ENCODE peak calls at places on chromosomes 16 and 17, in seven cellular contexts. T is breast epithelium; Q is ovary; P is CD8-positive, alpha-beta T cell; R is cardiac fibroblast; I is HAP-1; B is fibroblast of villous mesenchyme. A is an unnamed sample.

GRCh38 chr17:81102869-81103268 is 62.4 kb upstream of the PVALEF start:
- DNase-seq in T (no peak), Q (no peak), P (no peak), R (no peak), I (no peak), B (no peak), A (no peak)

GRCh38 chr17:60134396-60135159 is 15.2 kb upstream of the CA4 start:
- DNase-seq in T (peak), Q (peak), P (no peak), R (peak), I (no peak), B (peak), A (peak)

GRCh38 chr16:3383045-3383448 is 17.8 kb downstream of the ZSCAN32 start:
- DNase-seq in T (no peak), Q (no peak), P (no peak), R (peak), I (no peak), B (no peak), A (no peak)

GRCh38 chr17:5758651-5759050 is 174.3 kb upstream of the NLRP1 start:
- DNase-seq in T (no peak), Q (no peak), P (no peak), R (peak), I (no peak), B (no peak), A (no peak)

GRCh38 chr17:8726951-8727555 is 17.6 kb downstream of the CCDC42 start:
- DNase-seq in T (peak), Q (no peak), P (no peak), R (no peak), I (no peak), B (peak), A (no peak)

GRCh38 chr16:48386559-48387312 is 1.5 kb upstream of the SIAH1 start:
- DNase-seq in T (no peak), Q (peak), P (no peak), R (peak), I (no peak), B (no peak), A (no peak)

GRCh38 chr16:67884-68789 is 4.3 kb downstream of the RHBDF1 start:
- DNase-seq in T (no peak), Q (no peak), P (no peak), R (peak), I (no peak), B (peak), A (peak)

GRCh38 chr16:89721644-89722391 is 481 bp downstream of the ZNF276 start:
- DNase-seq in T (no peak), Q (peak), P (peak), R (peak), I (no peak), B (peak), A (peak)

GRCh38 chr16:50839920-50840729 is 98.2 kb downstream of the CYLD start:
- DNase-seq in T (no peak), Q (no peak), P (no peak), R (no peak), I (no peak), B (no peak), A (no peak)

DNA sequence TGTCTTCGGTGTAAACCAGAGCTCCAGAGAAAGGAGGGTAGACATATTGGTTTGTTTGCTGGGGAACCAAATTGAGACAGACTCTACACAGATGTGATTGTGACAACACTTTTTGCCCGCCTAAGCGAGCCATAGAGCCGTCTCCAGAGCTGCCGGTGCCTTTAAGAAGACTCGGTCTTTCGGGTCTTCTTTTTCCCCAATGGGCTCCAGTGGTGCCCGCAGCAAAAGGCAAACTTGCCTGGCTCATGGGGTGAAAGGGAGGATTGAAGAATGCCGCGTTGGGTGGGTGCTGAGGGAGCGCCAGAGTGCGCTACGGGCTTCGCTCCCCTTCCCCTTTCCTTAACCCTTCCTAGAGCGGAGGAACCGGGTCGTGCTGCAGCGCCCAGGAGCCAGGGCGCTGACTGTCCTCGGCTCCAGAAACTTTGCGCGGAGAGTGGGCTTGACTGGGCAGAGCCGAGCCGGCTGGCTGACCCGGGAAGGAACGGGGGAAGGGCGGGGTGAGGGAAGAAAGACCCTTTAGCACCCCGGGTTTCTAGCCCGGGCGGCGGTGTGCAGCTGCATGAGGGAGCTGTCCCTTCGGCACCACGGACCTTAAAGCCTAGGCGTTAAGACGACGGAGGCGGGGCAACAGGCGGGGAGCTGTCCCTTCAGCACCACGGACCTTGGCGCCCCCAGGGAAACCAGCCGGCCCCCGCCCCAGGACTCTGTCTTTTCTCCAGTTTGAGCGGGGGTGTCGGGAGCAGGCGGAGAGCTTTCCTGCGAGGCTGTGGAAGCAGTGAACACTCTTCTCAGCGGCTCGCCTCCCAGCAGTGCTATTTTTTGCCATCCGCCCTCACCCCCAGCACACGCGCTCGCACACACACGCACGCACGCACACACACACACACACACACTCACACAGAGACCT is at the start of gene CACNG3:
- DNase-seq in T (no peak), Q (peak), P (peak), R (peak), I (peak), B (peak), A (peak)
- H3K4me3 ChIP-seq in T (no peak), Q (no peak), P (no peak), R (no peak), I (no peak), B (no peak), A (no peak)

GRCh38 chr17:3835410-3836229 is 10.4 kb downstream of the NCBP3 start:
- DNase-seq in T (no peak), Q (no peak), P (no peak), R (no peak), I (no peak), B (no peak), A (no peak)
- H3K4me3 ChIP-seq in T (no peak), Q (no peak), P (no peak), R (no peak), I (no peak), B (no peak), A (no peak)

GRCh38 chr16:61366006-61366405 is 670.2 kb downstream of the CDH8 start:
- DNase-seq in T (no peak), Q (no peak), P (no peak), R (no peak), I (no peak), B (no peak), A (no peak)
- H3K4me3 ChIP-seq in T (no peak), Q (no peak), P (no peak), R (no peak), I (no peak), B (no peak), A (no peak)

GRCh38 chr17:80034654-80034976 is 1.1 kb downstream of the TBC1D16 start:
- DNase-seq in T (no peak), Q (no peak), P (no peak), R (no peak), I (no peak), B (no peak), A (no peak)
- H3K4me3 ChIP-seq in T (peak), Q (peak), P (no peak), R (peak), I (peak), B (peak), A (peak)

GRCh38 chr17:76528528-76529223 is 8.8 kb downstream of the CYGB start:
- DNase-seq in T (no peak), Q (peak), P (no peak), R (peak), I (no peak), B (peak), A (no peak)
- H3K4me3 ChIP-seq in T (peak), Q (no peak), P (peak), R (peak), I (no peak), B (peak), A (no peak)

GRCh38 chr17:7580631-7581554 is 1.5 kb downstream of the CD68 start:
- DNase-seq in T (no peak), Q (no peak), P (no peak), R (no peak), I (no peak), B (no peak), A (no peak)
- H3K4me3 ChIP-seq in T (peak), Q (no peak), P (no peak), R (no peak), I (no peak), B (no peak), A (peak)

DNA sequence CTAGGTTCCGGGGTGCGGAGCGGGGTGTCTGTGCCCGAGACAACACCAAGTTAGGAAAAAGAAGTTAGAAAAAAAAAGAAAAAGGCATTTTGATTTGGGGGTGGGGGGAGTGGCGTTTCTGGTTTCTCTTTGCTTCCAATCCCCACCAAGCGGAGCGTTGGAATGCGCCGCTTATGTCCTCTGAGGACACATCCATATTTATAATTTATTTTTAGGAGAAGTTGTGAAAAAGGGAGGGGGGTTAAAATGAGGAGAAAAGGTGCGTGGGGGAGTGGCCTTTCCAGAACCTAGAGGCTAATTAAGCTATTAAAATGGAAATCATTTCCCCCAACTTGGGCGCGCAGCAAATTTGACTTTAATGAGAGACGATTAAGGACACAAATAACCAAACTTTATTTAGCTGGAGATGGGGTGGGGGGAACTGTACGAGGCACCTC is 232.1 kb downstream of the MRTFB start:
- DNase-seq in T (no peak), Q (no peak), P (no peak), R (no peak), I (no peak), B (peak), A (no peak)
- H3K4me3 ChIP-seq in T (peak), Q (peak), P (peak), R (peak), I (peak), B (peak), A (peak)

A was measured in right lobe of liver.